ENCODE peak calls at places on chromosomes 5 and 9, in nine cellular contexts. R is neural progenitor cell, T is OCI-LY7, G is PC-3, Q is MM.1S, N is GM23248, K is HCT116, J is hepatocyte, L is SK-N-SH. C is an unnamed sample.

GRCh38 chr9:109745335-109746283 is 34.4 kb upstream of the PALM2AKAP2 start:
- DNase-seq in R (peak), T (no peak), G (peak), Q (no peak), N (peak), K (no peak), J (peak), L (no peak), C (peak)

GRCh38 chr5:138655530-138656245 is 80.5 kb upstream of the HSPA9 start:
- DNase-seq in R (no peak), T (no peak), G (no peak), Q (no peak), N (no peak), K (no peak), J (no peak), L (no peak), C (no peak)

GRCh38 chr9:133850161-133850560 is 112.0 kb upstream of the SARDH start:
- DNase-seq in R (no peak), T (no peak), G (no peak), Q (no peak), N (no peak), K (no peak), J (no peak), L (no peak), C (no peak)

GRCh38 chr9:136577941-136578619 is 32.2 kb upstream of the NOTCH1 start:
- DNase-seq in R (no peak), T (no peak), G (no peak), Q (no peak), N (no peak), K (peak), J (no peak), L (no peak), C (no peak)

GRCh38 chr9:16092627-16093091 is 539.8 kb downstream of the CCDC171 start:
- DNase-seq in R (no peak), T (no peak), G (no peak), Q (no peak), N (no peak), K (no peak), J (peak), L (no peak), C (no peak)

GRCh38 chr9:76699966-76700365 is 64.3 kb upstream of the PCA3 start:
- DNase-seq in R (no peak), T (no peak), G (no peak), Q (no peak), N (peak), K (no peak), J (no peak), L (no peak), C (no peak)

GRCh38 chr5:151758430-151759241 is at the start of gene ATOX1:
- DNase-seq in R (peak), T (peak), G (peak), Q (peak), N (peak), K (peak), J (peak), L (peak), C (peak)

GRCh38 chr5:95620870-95621838 is 1.3 kb downstream of the GPR150 start:
- DNase-seq in R (peak), T (no peak), G (no peak), Q (no peak), N (peak), K (no peak), J (peak), L (peak), C (peak)

GRCh38 chr9:114027901-114028465 is 50.1 kb downstream of the AMBP start:
- DNase-seq in R (no peak), T (no peak), G (no peak), Q (no peak), N (no peak), K (no peak), J (no peak), L (no peak), C (no peak)

GRCh38 chr9:10366171-10366779 is 246.5 kb downstream of the PTPRD start:
- DNase-seq in R (peak), T (peak), G (peak), Q (peak), N (peak), K (peak), J (peak), L (peak), C (peak)

GRCh38 chr9:129282308-129283211 is 104.5 kb upstream of the IER5L start:
- DNase-seq in R (no peak), T (no peak), G (no peak), Q (no peak), N (no peak), K (no peak), J (no peak), L (no peak), C (peak)

GRCh38 chr9:129284607-129285291 is 106.7 kb upstream of the IER5L start:
- DNase-seq in R (no peak), T (peak), G (no peak), Q (no peak), N (no peak), K (no peak), J (no peak), L (no peak), C (no peak)

GRCh38 chr9:129281506-129282145 is 103.6 kb upstream of the IER5L start:
- DNase-seq in R (no peak), T (no peak), G (no peak), Q (no peak), N (no peak), K (no peak), J (no peak), L (no peak), C (no peak)

GRCh38 chr9:129283705-129284606 is 105.9 kb upstream of the IER5L start:
- DNase-seq in R (no peak), T (no peak), G (no peak), Q (no peak), N (no peak), K (no peak), J (no peak), L (no peak), C (no peak)

GRCh38 chr9:129283290-129283691 is 105.2 kb upstream of the IER5L start:
- DNase-seq in R (no peak), T (no peak), G (no peak), Q (no peak), N (no peak), K (no peak), J (no peak), L (no peak), C (no peak)
- H3K4me3 ChIP-seq in R (no peak), T (no peak), G (no peak), Q (no peak), N (no peak), K (no peak), J (no peak), L (no peak), C (no peak)

GRCh38 chr9:34256987-34257585 is 72.0 kb downstream of the KIF24 start:
- DNase-seq in R (no peak), T (no peak), G (no peak), Q (no peak), N (no peak), K (no peak), J (no peak), L (no peak), C (no peak)
- TF ChIP-seq EZH2phosphoT487 in R (no peak), T (no peak), G (no peak), Q (no peak), N (no peak), K (no peak), J (no peak), L (no peak), C (no peak)

GRCh38 chr5:42989198-42989597 is 50.9 kb downstream of the ANXA2R start:
- DNase-seq in R (no peak), T (no peak), G (no peak), Q (peak), N (no peak), K (no peak), J (no peak), L (no peak), C (no peak)

GRCh38 chr5:42992035-42992570 is 48.0 kb downstream of the ANXA2R start:
- DNase-seq in R (peak), T (no peak), G (no peak), Q (peak), N (peak), K (peak), J (peak), L (peak), C (peak)

GRCh38 chr5:42988568-42988967 is 51.6 kb downstream of the ANXA2R start:
- DNase-seq in R (no peak), T (no peak), G (no peak), Q (no peak), N (no peak), K (no peak), J (no peak), L (no peak), C (no peak)

GRCh38 chr5:42991477-42992034 is 48.6 kb downstream of the ANXA2R start:
- DNase-seq in R (no peak), T (no peak), G (no peak), Q (no peak), N (no peak), K (no peak), J (no peak), L (no peak), C (peak)

DNA sequence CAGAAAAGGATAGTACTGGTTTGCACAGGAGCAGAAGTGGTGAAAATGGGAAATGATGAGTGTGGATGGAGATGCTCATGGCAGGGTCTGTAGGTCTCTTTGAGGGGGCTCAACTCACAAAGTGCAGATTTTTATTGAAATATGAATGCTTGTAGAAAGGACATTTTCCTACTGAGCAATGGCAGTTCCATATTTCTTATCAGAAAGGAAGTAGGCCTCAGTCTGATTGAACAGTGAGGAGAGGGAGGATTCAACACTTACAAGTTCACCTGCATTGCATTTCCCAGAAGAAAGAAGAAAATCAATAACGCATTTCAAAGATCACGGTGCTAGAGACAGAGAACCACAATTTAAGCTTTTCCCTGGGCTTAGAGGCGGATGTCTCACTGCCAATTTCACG is 49.2 kb downstream of the ANXA2R start:
- DNase-seq in R (no peak), T (no peak), G (no peak), Q (no peak), N (no peak), K (no peak), J (no peak), L (no peak), C (no peak)
- H3K4me3 ChIP-seq in R (peak), T (no peak), G (no peak), Q (peak), N (no peak), K (no peak), J (no peak), L (no peak), C (peak)

GRCh38 chr9:95125652-95126051 is 191.9 kb downstream of the FANCC start:
- DNase-seq in R (no peak), T (no peak), G (no peak), Q (no peak), N (no peak), K (no peak), J (no peak), L (no peak), C (no peak)
- TF ChIP-seq EZH2phosphoT487 in R (no peak), T (no peak), G (no peak), Q (no peak), N (no peak), K (no peak), J (no peak), L (no peak), C (no peak)

GRCh38 chr5:65479527-65479926 is 2.2 kb downstream of the ADAMTS6 start:
- DNase-seq in R (no peak), T (no peak), G (no peak), Q (no peak), N (no peak), K (no peak), J (no peak), L (no peak), C (no peak)
- H3K4me3 ChIP-seq in R (peak), T (peak), G (peak), Q (no peak), N (peak), K (no peak), J (peak), L (peak), C (peak)